ENCODE peak calls at places on chromosomes 1 and 21, in seven cellular contexts. O is OCI-LY7, R is NCI-H1417, Z is retinal pigment epithelial cell, I is astrocyte, T is epithelial cell of esophagus, W is breast epithelium. Q is an unnamed sample.

GRCh38 chr1:215081566-215082531 is 688 bp upstream of the KCNK2 start:
- DNase-seq in T (no peak), R (no peak), Z (no peak), W (no peak), I (no peak), O (no peak), Q (peak)

GRCh38 chr1:204296431-204296988 is 63.2 kb downstream of the PLEKHA6 start:
- DNase-seq in O (no peak), I (peak), W (no peak), R (no peak), T (no peak), Z (peak), Q (no peak)

GRCh38 chr1:21801100-21801499 is 11.0 kb upstream of the LDLRAD2 start:
- DNase-seq in Z (no peak), T (peak), O (no peak), R (no peak), W (no peak), I (peak), Q (no peak)

GRCh38 chr1:179058343-179059184 is 23.3 kb upstream of the TOR3A start:
- DNase-seq in R (no peak), W (no peak), O (no peak), I (peak), T (no peak), Z (no peak), Q (no peak)

GRCh38 chr1:228268891-228269285 is 61.0 kb downstream of the OBSCN start:
- DNase-seq in T (no peak), I (no peak), O (no peak), Z (no peak), R (no peak), W (no peak), Q (no peak)

GRCh38 chr1:153763365-153764225 is 11.6 kb upstream of the SLC27A3 start:
- DNase-seq in Z (no peak), T (no peak), R (no peak), O (no peak), W (no peak), I (no peak), Q (no peak)

GRCh38 chr1:201888282-201889033 is at the start of gene SHISA4:
- DNase-seq in Z (no peak), R (peak), T (peak), O (no peak), I (peak), W (peak), Q (peak)

GRCh38 chr1:224329484-224329841 is 509 bp downstream of the NVL start:
- DNase-seq in I (no peak), R (no peak), W (no peak), Z (no peak), T (no peak), O (no peak), Q (no peak)

GRCh38 chr21:43937051-43937832 is 72.2 kb downstream of the AGPAT3 start:
- DNase-seq in O (no peak), W (no peak), I (no peak), R (no peak), T (no peak), Z (no peak), Q (peak)